ENCODE peak calls at places on chromosome 13, in seven cellular contexts. L is aorta, P is SJSA1, Y is fibroblast of lung, H is keratinocyte, V is ascending aorta, O is uterus. R is an unnamed sample. For H3K9me3, the result is how much of the 10 kb centered on the place peaks cover.

GRCh38 chr13:49935171-49936084 is 712 bp downstream of the SPRYD7 start:
- DNase-seq in V (no peak), Y (peak), L (peak), H (peak), O (no peak), P (peak), R (peak)

GRCh38 chr13:113098163-113098732 is 7.3 kb upstream of the F7 start:
- DNase-seq in V (no peak), H (no peak), Y (peak), O (no peak), L (no peak), P (no peak), R (no peak)

GRCh38 chr13:107715496-107715895 is 499.8 kb downstream of the LIG4 start:
- DNase-seq in H (no peak), O (no peak), L (no peak), V (no peak), Y (no peak), P (no peak), R (no peak)

GRCh38 chr13:25943666-25944065 is 108.2 kb downstream of the SHISA2 start:
- DNase-seq in Y (no peak), L (no peak), P (no peak), O (no peak), V (no peak), H (no peak), R (no peak)

GRCh38 chr13:43963726-43964125 is 84.0 kb downstream of the LACC1 start:
- DNase-seq in H (no peak), O (no peak), V (no peak), Y (no peak), L (no peak), P (no peak), R (no peak)

GRCh38 chr13:51806571-51806970 is 2.6 kb upstream of the DHRS12 start:
- DNase-seq in P (no peak), L (no peak), O (no peak), V (no peak), H (no peak), Y (peak), R (no peak)

GRCh38 chr13:49517461-49517860 is 21.7 kb downstream of the PHF11 start:
- DNase-seq in H (no peak), P (no peak), V (no peak), Y (no peak), L (no peak), O (no peak), R (peak)

GRCh38 chr13:113759525-113760137 is 605 bp downstream of the TMEM255B start:
- DNase-seq in L (peak), Y (no peak), H (no peak), P (peak), O (peak), V (no peak), R (no peak)

GRCh38 chr13:101416181-101417042 is at the start of gene NALCN:
- DNase-seq in V (no peak), P (peak), L (peak), H (no peak), O (no peak), Y (peak), R (no peak)

GRCh38 chr13:62846302-62846701 is 1430.7 kb upstream of the PCDH20 start:
- DNase-seq in L (no peak), Y (peak), H (no peak), O (no peak), V (no peak), P (no peak), R (no peak)

GRCh38 chr13:104984296-104984818 is 1551.1 kb downstream of the EFNB2 start:
- DNase-seq in P (peak), O (no peak), L (no peak), V (no peak), H (no peak), Y (peak), R (no peak)

GRCh38 chr13:75787249-75787940 is 151.3 kb downstream of the LMO7 start:
- DNase-seq in H (no peak), L (no peak), Y (peak), O (no peak), P (peak), V (no peak), R (no peak)

GRCh38 chr13:32045963-32046785 is 14.6 kb downstream of the FRY start:
- DNase-seq in V (no peak), O (no peak), L (no peak), Y (peak), P (no peak), H (no peak), R (peak)

GRCh38 chr13:80309926-80310325 is 31.0 kb downstream of the SPRY2 start:
- DNase-seq in P (no peak), H (no peak), V (no peak), O (no peak), Y (no peak), L (no peak), R (no peak)

GRCh38 chr13:114115191-114115671 is 17.2 kb downstream of the RASA3 start:
- DNase-seq in L (peak), V (peak), Y (peak), H (no peak), O (peak), P (peak), R (peak)

GRCh38 chr13:97030705-97031452 is 36.6 kb upstream of the OXGR1 start:
- DNase-seq in P (peak), Y (peak), L (no peak), O (no peak), H (no peak), V (no peak), R (peak)

GRCh38 chr13:31088826-31089420 is 72.8 kb downstream of the HSPH1 start:
- DNase-seq in Y (no peak), O (no peak), V (no peak), L (no peak), H (no peak), P (no peak), R (no peak)

GRCh38 chr13:90395846-90396245 is 951.6 kb upstream of the MIR17HG start:
- DNase-seq in P (no peak), H (no peak), V (no peak), L (no peak), Y (no peak), O (no peak), R (no peak)

GRCh38 chr13:106348032-106348431 is 187.4 kb downstream of the EFNB2 start:
- DNase-seq in L (no peak), Y (peak), P (peak), H (peak), O (no peak), V (no peak), R (no peak)

GRCh38 chr13:19601749-19602725 is 31.4 kb upstream of the MPHOSPH8 start:
- DNase-seq in V (no peak), H (no peak), P (peak), Y (peak), L (peak), O (no peak), R (peak)

GRCh38 chr13:113041293-113041690 is 64.3 kb upstream of the F7 start:
- DNase-seq in O (no peak), V (no peak), Y (no peak), P (no peak), L (no peak), H (no peak), R (no peak)

GRCh38 chr13:36998624-36999041 is 507 bp downstream of the ALG5 start:
- DNase-seq in O (peak), H (no peak), L (peak), V (no peak), P (no peak), Y (peak), R (peak)

GRCh38 chr13:55160911-55161310 is 1979.8 kb upstream of the PRR20A start:
- DNase-seq in Y (no peak), H (no peak), V (no peak), P (no peak), L (no peak), O (no peak), R (no peak)

GRCh38 chr13:110638253-110638652 is 22.9 kb downstream of the NAXD start:
- DNase-seq in L (no peak), H (no peak), P (no peak), O (no peak), V (no peak), Y (no peak), R (no peak)

GRCh38 chr13:36713842-36714241 is 40.0 kb downstream of the SERTM1 start:
- DNase-seq in L (no peak), O (no peak), Y (peak), P (no peak), V (no peak), H (no peak), R (no peak)

GRCh38 chr13:49603318-49603717 is 18.0 kb upstream of the RCBTB1 start:
- DNase-seq in O (no peak), L (no peak), V (no peak), H (no peak), Y (no peak), P (no peak), R (no peak)

GRCh38 chr13:40070357-40070756 is 414.9 kb downstream of the COG6 start:
- DNase-seq in Y (no peak), H (no peak), L (no peak), V (no peak), P (no peak), O (no peak), R (no peak)

GRCh38 chr13:106630162-106630561 is 62.2 kb upstream of the ARGLU1 start:
- DNase-seq in P (peak), O (no peak), L (no peak), Y (no peak), H (no peak), V (no peak), R (no peak)

GRCh38 chr13:67226686-67227085 is 3.5 kb downstream of the PCDH9 start:
- DNase-seq in O (no peak), Y (no peak), P (no peak), V (no peak), H (no peak), L (no peak), R (no peak)
- H3K4me3 ChIP-seq in O (no peak), Y (no peak), P (no peak), V (no peak), H (no peak), L (no peak), R (no peak)

GRCh38 chr13:48068036-48068435 is 26.9 kb downstream of the MED4 start:
- DNase-seq in V (no peak), Y (no peak), L (no peak), H (no peak), O (no peak), P (no peak), R (no peak)

GRCh38 chr13:48072304-48072703 is 22.6 kb downstream of the MED4 start:
- DNase-seq in V (no peak), P (no peak), Y (no peak), H (peak), O (no peak), L (no peak), R (no peak)

GRCh38 chr13:48070942-48071341 is 24.0 kb downstream of the MED4 start:
- DNase-seq in Y (no peak), V (no peak), H (no peak), O (no peak), L (no peak), P (no peak), R (no peak)

GRCh38 chr13:48068952-48069351 is 26.0 kb downstream of the MED4 start:
- DNase-seq in H (no peak), P (no peak), O (no peak), L (no peak), V (no peak), Y (peak), R (no peak)

DNA sequence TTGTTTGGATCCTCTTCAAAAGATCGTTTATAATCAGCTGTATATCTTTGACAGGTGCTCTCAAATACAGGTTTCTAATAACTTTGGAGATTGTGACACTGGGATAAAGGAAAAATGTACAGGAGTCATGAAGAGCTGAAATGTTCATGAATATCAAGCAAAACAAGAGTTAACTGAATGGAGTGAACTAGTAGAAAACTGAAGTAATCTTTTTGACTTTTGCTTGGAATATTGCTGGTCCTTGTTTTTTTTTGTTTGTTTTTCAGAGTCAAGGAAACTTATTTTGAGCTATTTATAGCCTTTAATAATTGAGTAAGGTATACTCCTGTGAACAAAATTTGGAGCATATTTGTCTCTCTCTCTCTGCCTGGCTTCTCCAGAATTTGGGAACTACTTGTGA is 25.3 kb downstream of the MED4 start:
- DNase-seq in L (no peak), Y (no peak), H (no peak), O (no peak), V (no peak), P (no peak), R (no peak)
- H3K9me3 ChIP-seq in L (under half), Y (under half), H (under half), O (under half), V (under half), P (under half), R (under half)

GRCh38 chr13:98825659-98826058 is 73.2 kb upstream of the SLC15A1 start:
- DNase-seq in P (no peak), L (no peak), H (no peak), Y (no peak), V (no peak), O (no peak), R (no peak)
- H3K4me3 ChIP-seq in P (no peak), L (no peak), H (no peak), Y (no peak), V (no peak), O (no peak), R (no peak)

GRCh38 chr13:99926014-99926731 is 45.4 kb downstream of the ZIC5 start:
- DNase-seq in H (no peak), O (no peak), V (no peak), L (no peak), Y (peak), P (no peak), R (peak)
- H3K9me3 ChIP-seq in H (under half), O (under half), V (under half), L (under half), Y (under half), P (under half), R (under half)

GRCh38 chr13:94641432-94641941 is 39.8 kb downstream of the GPR180 start:
- DNase-seq in L (no peak), P (peak), O (no peak), V (no peak), H (peak), Y (peak), R (no peak)

GRCh38 chr13:94636942-94637578 is 35.4 kb downstream of the GPR180 start:
- DNase-seq in L (no peak), V (no peak), H (no peak), O (no peak), P (no peak), Y (no peak), R (no peak)

DNA sequence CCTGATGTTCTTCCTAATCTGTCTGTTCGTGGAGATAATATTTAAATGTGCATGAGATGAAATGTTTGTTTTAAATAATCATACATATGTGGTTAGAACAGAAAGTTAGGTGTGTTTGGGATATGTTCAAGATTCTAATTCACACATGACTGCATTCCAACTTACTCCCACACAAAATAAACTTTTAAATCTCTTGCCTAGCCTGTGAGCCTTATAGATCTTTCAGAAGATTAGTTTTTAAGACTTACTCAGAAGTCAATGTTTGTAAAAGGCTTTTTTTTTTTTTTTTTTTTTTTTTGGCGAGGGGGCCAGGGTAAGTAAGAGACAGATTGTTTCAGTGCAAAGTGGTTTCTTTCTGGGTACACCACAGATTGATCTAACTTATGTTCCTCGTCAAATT is 39.0 kb downstream of the GPR180 start:
- DNase-seq in L (no peak), O (no peak), H (no peak), Y (peak), P (no peak), V (no peak), R (no peak)
- H3K4me3 ChIP-seq in L (no peak), O (no peak), H (no peak), Y (no peak), P (no peak), V (no peak), R (no peak)

R was measured in Caco-2.